ENCODE peak calls at places on chromosomes 1 and 21, in four cellular contexts. R, Q, H and T are unnamed samples.

GRCh38 chr21:42047821-42048613 is 23.1 kb upstream of the UMODL1 start:
- DNase-seq in R (peak), Q (no peak), H (no peak), T (no peak)

GRCh38 chr1:224852901-224853568 is 76.4 kb upstream of the DNAH14 start:
- DNase-seq in R (no peak), Q (no peak), H (no peak), T (no peak)

GRCh38 chr1:182633657-182634281 is 29.6 kb upstream of the RGS16 start:
- DNase-seq in R (no peak), Q (no peak), H (no peak), T (no peak)

GRCh38 chr1:34166191-34167090 is 1.4 kb upstream of the CSMD2 start:
- DNase-seq in R (no peak), Q (no peak), H (no peak), T (no peak)

GRCh38 chr1:200243042-200243437 is 166.8 kb downstream of the ZNF281 start:
- DNase-seq in R (no peak), Q (no peak), H (no peak), T (no peak)

GRCh38 chr1:31739281-31739853 is 24.8 kb downstream of the ADGRB2 start:
- DNase-seq in R (no peak), Q (peak), H (no peak), T (no peak)

GRCh38 chr1:156153362-156153761 is at the start of gene SEMA4A:
- DNase-seq in R (peak), Q (no peak), H (no peak), T (no peak)

GRCh38 chr21:43639470-43640178 is 19.7 kb downstream of the HSF2BP start:
- DNase-seq in R (no peak), Q (no peak), H (no peak), T (no peak)

GRCh38 chr1:112879834-112880233 is 76.2 kb downstream of the SLC16A1 start:
- DNase-seq in R (no peak), Q (no peak), H (no peak), T (no peak)

GRCh38 chr1:44276006-44276405 is 62.7 kb downstream of the DMAP1 start:
- DNase-seq in R (no peak), Q (no peak), H (no peak), T (no peak)

GRCh38 chr1:48688102-48688760 is 88.5 kb downstream of the BEND5 start:
- DNase-seq in R (no peak), Q (no peak), H (no peak), T (no peak)

GRCh38 chr1:87449348-87449963 is 120.8 kb downstream of the LMO4 start:
- DNase-seq in R (peak), Q (peak), H (peak), T (no peak)

GRCh38 chr1:45246760-45247159 is 40.4 kb upstream of the ZSWIM5 start:
- DNase-seq in R (no peak), Q (peak), H (no peak), T (no peak)

GRCh38 chr1:40625476-40626382 is 39.8 kb downstream of the RIMS3 start:
- DNase-seq in R (no peak), Q (no peak), H (no peak), T (peak)

GRCh38 chr1:110426854-110427253 is 19.4 kb upstream of the LAMTOR5 start:
- DNase-seq in R (no peak), Q (no peak), H (no peak), T (no peak)